ENCODE peak calls at places on chromosomes 11 and 22, in nine cellular contexts. Z is tibial artery; T is HT-29; X is skeletal muscle cell; N is stomach; G is CD8-positive, alpha-beta memory T cell; K is T-cell; V is SJSA1; P is sciatic nerve. J is an unnamed sample.
A peak's percentile ranks its signal among the peaks of the same experiment; 100 is the strongest.

GRCh38 chr22:37157516-37158289 is 8.0 kb upstream of the IL2RB start:
- DNase-seq in Z (no peak), T (no peak), X (no peak), N (no peak), G (no peak), K (no peak), V (no peak), P (no peak), J (no peak)

GRCh38 chr11:64121637-64122410 is 44.1 kb downstream of the MACROD1 start:
- DNase-seq in Z (no peak), T (no peak), X (peak; percentile 41), N (no peak), G (no peak), K (no peak), V (no peak), P (no peak), J (no peak)

GRCh38 chr11:17529814-17530162 is 14.4 kb downstream of the USH1C start:
- DNase-seq in Z (no peak), T (no peak), X (no peak), N (no peak), G (no peak), K (no peak), V (no peak), P (no peak), J (no peak)

GRCh38 chr11:8018742-8019631 is 31.9 kb downstream of the EIF3F start:
- DNase-seq in Z (peak; percentile 84), T (no peak), X (no peak), N (peak; percentile 61), G (peak; percentile 84), K (peak; percentile 72), V (peak; percentile 61), P (peak; percentile 81), J (no peak)

GRCh38 chr11:945986-946385 is 20.3 kb downstream of the AP2A2 start:
- DNase-seq in Z (no peak), T (no peak), X (no peak), N (no peak), G (no peak), K (no peak), V (no peak), P (no peak), J (no peak)

GRCh38 chr22:47122441-47123000 is 360.1 kb downstream of the TBC1D22A start:
- DNase-seq in Z (peak; percentile 31), T (no peak), X (no peak), N (no peak), G (no peak), K (no peak), V (no peak), P (no peak), J (no peak)

GRCh38 chr11:7563269-7563668 is 49.5 kb downstream of the PPFIBP2 start:
- DNase-seq in Z (no peak), T (no peak), X (no peak), N (no peak), G (no peak), K (no peak), V (no peak), P (no peak), J (no peak)

GRCh38 chr11:115324569-115325432 is 179.4 kb downstream of the CADM1 start:
- DNase-seq in Z (no peak), T (peak; percentile 57), X (peak; percentile 7), N (peak; percentile 27), G (peak; percentile 28), K (no peak), V (no peak), P (no peak), J (peak; percentile 74)

GRCh38 chr11:61022311-61023085 is 51.0 kb downstream of the CD6 start:
- DNase-seq in Z (no peak), T (no peak), X (no peak), N (no peak), G (no peak), K (no peak), V (no peak), P (no peak), J (no peak)

GRCh38 chr22:22397292-22397870 is 111.2 kb downstream of the ZNF280B start:
- DNase-seq in Z (no peak), T (peak; percentile 42), X (no peak), N (no peak), G (no peak), K (no peak), V (peak; percentile 10), P (no peak), J (no peak)

GRCh38 chr11:111604392-111605009 is 2.3 kb downstream of the SIK2 start:
- DNase-seq in Z (no peak), T (peak; percentile 85), X (no peak), N (no peak), G (peak; percentile 26), K (no peak), V (no peak), P (no peak), J (peak; percentile 77)

GRCh38 chr11:119891392-119891791 is 162.4 kb upstream of the NECTIN1 start:
- DNase-seq in Z (no peak), T (no peak), X (no peak), N (no peak), G (no peak), K (no peak), V (no peak), P (no peak), J (no peak)